ENCODE peak calls at places on chromosomes 7 and 10, in four cellular contexts. Q, C, S and U are unnamed samples.

GRCh38 chr7:51288896-51289607 is 27.6 kb downstream of the COBL start:
- DNase-seq in Q (no peak), S (no peak), C (no peak), U (no peak)

GRCh38 chr7:125423444-125424155 is 494.0 kb upstream of the POT1 start:
- DNase-seq in Q (no peak), S (no peak), C (peak; percentile 66), U (no peak)

GRCh38 chr10:1545524-1545923 is 191.8 kb downstream of the ADARB2 start:
- DNase-seq in C (no peak), S (no peak), Q (no peak), U (no peak)

GRCh38 chr10:26391701-26392695 is 46.1 kb upstream of the APBB1IP start:
- DNase-seq in C (no peak), Q (no peak), S (no peak), U (peak; percentile 24)

GRCh38 chr7:47147213-47147631 is 434.7 kb downstream of the TNS3 start:
- DNase-seq in C (no peak), S (no peak), Q (peak; percentile 12), U (no peak)

GRCh38 chr7:111092406-111093160 is 1.7 kb downstream of the LRRN3 start:
- DNase-seq in S (no peak), Q (peak; percentile 5), C (peak; percentile 82), U (no peak)

GRCh38 chr10:107971973-107972372 is 807.5 kb upstream of the SORCS1 start:
- DNase-seq in C (no peak), Q (peak; percentile 30), S (no peak), U (no peak)

GRCh38 chr10:73814896-73815718 is 3.7 kb upstream of the NDST2 start:
- DNase-seq in S (peak; percentile 81), C (no peak), Q (no peak), U (peak; percentile 40)

GRCh38 chr7:129188892-129189660 is 643 bp downstream of the SMO start:
- DNase-seq in S (no peak), Q (peak; percentile 60), C (no peak), U (peak; percentile 60)

GRCh38 chr10:76695069-76695468 is 942.5 kb downstream of the KCNMA1 start:
- DNase-seq in C (no peak), S (no peak), Q (no peak), U (no peak)

GRCh38 chr7:97601941-97602457 is 129.9 kb upstream of the TAC1 start:
- DNase-seq in S (no peak), C (no peak), Q (no peak), U (no peak)

GRCh38 chr7:54546986-54547314 is 4.8 kb downstream of the VSTM2A start:
- DNase-seq in C (no peak), Q (no peak), S (no peak), U (no peak)

GRCh38 chr7:129006636-129007414 is 48.1 kb downstream of the TNPO3 start:
- DNase-seq in Q (no peak), C (no peak), S (no peak), U (no peak)

GRCh38 chr10:2037966-2038493 is 300.7 kb upstream of the ADARB2 start:
- DNase-seq in Q (no peak), S (no peak), C (no peak), U (no peak)

GRCh38 chr7:139231513-139232376 is 708 bp downstream of the UBN2 start:
- DNase-seq in S (peak; percentile 72), C (no peak), Q (peak; percentile 57), U (peak; percentile 57)

GRCh38 chr7:158567153-158567603 is 20.4 kb downstream of the PTPRN2 start:
- DNase-seq in C (no peak), S (no peak), Q (no peak), U (no peak)

GRCh38 chr7:114789942-114790341 is 132.0 kb upstream of the MDFIC start:
- DNase-seq in Q (no peak), S (no peak), C (no peak), U (no peak)

GRCh38 chr7:82141427-82141826 is 302.1 kb downstream of the CACNA2D1 start:
- DNase-seq in C (no peak), Q (no peak), S (no peak), U (no peak)

GRCh38 chr7:87218941-87219544 is 489 bp downstream of the TMEM243 start:
- DNase-seq in Q (peak; percentile 48), S (peak; percentile 45), C (peak; percentile 66), U (peak; percentile 61)

GRCh38 chr7:74002474-74003017 is 25.4 kb upstream of the ELN start:
- DNase-seq in Q (no peak), S (no peak), C (peak; percentile 63), U (no peak)

GRCh38 chr7:861222-861621 is 15.1 kb upstream of the GET4 start:
- DNase-seq in S (no peak), Q (peak; percentile 76), C (no peak), U (no peak)

GRCh38 chr10:118286051-118286838 is 55.9 kb downstream of the FAM204A start:
- DNase-seq in Q (no peak), S (no peak), C (no peak), U (peak; percentile 24)

GRCh38 chr7:2016021-2016631 is 216.6 kb downstream of the MAD1L1 start:
- DNase-seq in Q (no peak), S (no peak), C (no peak), U (no peak)

GRCh38 chr7:2220506-2220905 is 12.2 kb downstream of the MAD1L1 start:
- DNase-seq in S (no peak), Q (no peak), C (no peak), U (no peak)

GRCh38 chr7:108147031-108147563 is 16.9 kb upstream of the LAMB4 start:
- DNase-seq in Q (peak; percentile 18), S (peak; percentile 22), C (no peak), U (no peak)

GRCh38 chr10:22681783-22682183 is 32.6 kb downstream of the PIP4K2A start:
- DNase-seq in Q (peak; percentile 48), S (peak; percentile 55), C (no peak), U (no peak)

GRCh38 chr10:74231375-74231774 is 80.4 kb downstream of the ADK start:
- DNase-seq in Q (no peak), S (no peak), C (no peak), U (no peak)

GRCh38 chr7:66682350-66683093 is 53.8 kb downstream of the KCTD7 start:
- DNase-seq in C (no peak), Q (no peak), S (peak; percentile 46), U (peak; percentile 73)

GRCh38 chr10:36779238-36779846 is 346.1 kb upstream of the ANKRD30A start:
- DNase-seq in Q (peak; percentile 71), C (no peak), S (peak; percentile 8), U (peak; percentile 71)

GRCh38 chr7:79719216-79719615 is 265.7 kb upstream of the MAGI2 start:
- DNase-seq in Q (no peak), C (no peak), S (no peak), U (no peak)

GRCh38 chr7:105493928-105494325 is 28.1 kb downstream of the PUS7 start:
- DNase-seq in C (no peak), S (no peak), Q (peak; percentile 7), U (no peak)

GRCh38 chr10:70617798-70618568 is 15.4 kb upstream of the PRF1 start:
- DNase-seq in Q (no peak), C (no peak), S (no peak), U (no peak)

GRCh38 chr7:73606801-73607691 is 17.3 kb downstream of the MLXIPL start:
- DNase-seq in S (peak; percentile 88), Q (peak; percentile 77), C (peak; percentile 21), U (peak; percentile 94)

GRCh38 chr7:34158754-34159153 is 253.4 kb downstream of the BMPER start:
- DNase-seq in Q (no peak), S (no peak), C (no peak), U (peak; percentile 28)

GRCh38 chr10:100519321-100520051 is at the start of gene SEC31B:
- DNase-seq in C (no peak), Q (peak; percentile 66), S (no peak), U (peak; percentile 87)

GRCh38 chr7:3239291-3239691 is 61.8 kb upstream of the SDK1 start:
- DNase-seq in S (no peak), Q (no peak), C (no peak), U (no peak)

GRCh38 chr10:42981358-42982236 is 95.3 kb upstream of the RET start:
- DNase-seq in Q (peak; percentile 48), C (no peak), S (no peak), U (no peak)

GRCh38 chr10:42979181-42979580 is 97.7 kb upstream of the RET start:
- DNase-seq in C (no peak), Q (no peak), S (peak; percentile 33), U (no peak)

GRCh38 chr10:42977032-42977416 is 99.8 kb upstream of the RET start:
- DNase-seq in S (no peak), Q (no peak), C (no peak), U (no peak)

GRCh38 chr10:42980553-42981357 is 96.1 kb upstream of the RET start:
- DNase-seq in Q (no peak), C (no peak), S (no peak), U (no peak)

GRCh38 chr10:42979730-42980467 is 97.0 kb upstream of the RET start:
- DNase-seq in S (no peak), C (no peak), Q (no peak), U (no peak)
- H3K4me3 ChIP-seq in S (no peak overlapping the region), C (no peak overlapping the region), Q (no peak overlapping the region), U (no peak overlapping the region)

DNA sequence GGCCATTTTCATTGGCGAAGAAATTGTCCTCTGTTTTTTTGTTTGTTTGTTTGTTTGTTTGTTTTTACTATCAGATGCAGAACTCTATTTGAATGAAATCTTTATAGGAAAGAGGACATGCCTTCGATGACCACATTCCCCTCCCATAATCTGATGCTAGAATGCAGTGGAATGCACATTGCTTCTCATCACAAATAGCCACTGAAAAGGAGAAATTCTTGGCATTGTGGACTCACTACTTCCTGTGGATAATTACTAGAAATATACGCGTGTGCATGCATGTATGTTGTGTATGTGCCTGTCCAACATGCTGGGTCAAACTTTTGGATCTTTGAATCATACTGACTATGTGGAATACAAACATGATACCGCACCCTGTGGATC is 70.5 kb upstream of the SFMBT2 start:
- DNase-seq in C (no peak), Q (no peak), S (no peak), U (no peak)
- H3K4me2 ChIP-seq in C (no peak overlapping the region), Q (no peak overlapping the region), S (no peak overlapping the region), U (no peak overlapping the region)

GRCh38 chr10:5894873-5895272 is 4.8 kb downstream of the FBH1 start:
- DNase-seq in S (peak; percentile 82), C (no peak), Q (no peak), U (no peak)

GRCh38 chr10:5895804-5896203 is 5.8 kb downstream of the FBH1 start:
- DNase-seq in C (peak; percentile 90), Q (no peak), S (no peak), U (peak; percentile 21)

GRCh38 chr10:5894458-5894857 is 4.4 kb downstream of the FBH1 start:
- DNase-seq in S (peak; percentile 19), C (no peak), Q (no peak), U (no peak)

GRCh38 chr10:5896208-5896607 is 6.2 kb downstream of the FBH1 start:
- DNase-seq in Q (no peak), S (peak; percentile 24), C (no peak), U (peak; percentile 39)

GRCh38 chr10:5895365-5895764 is 5.3 kb downstream of the FBH1 start:
- DNase-seq in Q (no peak), S (no peak), C (peak; percentile 27), U (no peak)
- H3K4me3 ChIP-seq in Q (no peak overlapping the region), S (no peak overlapping the region), C (peak overlapping the region; percentile 50), U (no peak overlapping the region)

GRCh38 chr7:70587739-70588138 is 544.2 kb upstream of the GALNT17 start:
- DNase-seq in C (no peak), S (no peak), Q (no peak), U (no peak)

GRCh38 chr7:70585071-70585470 is 546.9 kb upstream of the GALNT17 start:
- DNase-seq in C (no peak), Q (no peak), S (peak; percentile 29), U (peak; percentile 74)

GRCh38 chr7:70582921-70583895 is 548.7 kb upstream of the GALNT17 start:
- DNase-seq in Q (no peak), C (no peak), S (no peak), U (peak; percentile 45)

GRCh38 chr7:70586822-70587221 is 545.1 kb upstream of the GALNT17 start:
- DNase-seq in Q (no peak), C (no peak), S (no peak), U (no peak)

GRCh38 chr7:70583965-70584883 is 547.7 kb upstream of the GALNT17 start:
- DNase-seq in S (no peak), Q (no peak), C (no peak), U (no peak)
- H3K4me2 ChIP-seq in S (no peak overlapping the region), Q (peak overlapping the region; percentile 33), C (no peak overlapping the region), U (peak overlapping the region; percentile 61)